ENCODE peak calls at places on chromosomes 2 and 18, in eight cellular contexts. L is IMR-90; P is left ventricle myocardium superior; T is tibial artery; O is AG09319; G is left ventricle myocardium inferior; W is activated T-helper 1 cell treated with anti-CD3 and anti-CD28 coated beads, Interleukin-2, amount 50 U/mL, for 16 hours; R is HFFc6. D is an unnamed sample.

GRCh38 chr18:79507546-79508480 is 112.1 kb downstream of the NFATC1 start:
- DNase-seq in L (peak; percentile 41), P (peak; percentile 90), T (peak; percentile 84), O (no peak), G (peak; percentile 86), W (no peak), R (peak; percentile 24), D (no peak)

GRCh38 chr2:146818122-146818521 is 1026.7 kb upstream of the ACVR2A start:
- DNase-seq in L (peak; percentile 5), P (no peak), T (no peak), O (no peak), G (no peak), W (no peak), R (no peak), D (no peak)

GRCh38 chr2:240791821-240792657 is 28.0 kb downstream of the KIF1A start:
- DNase-seq in L (no peak), P (peak; percentile 17), T (no peak), O (no peak), G (peak; percentile 11), W (no peak), R (no peak), D (no peak)

GRCh38 chr2:57882895-57883515 is 163.6 kb upstream of the VRK2 start:
- DNase-seq in L (no peak), P (no peak), T (no peak), O (no peak), G (no peak), W (no peak), R (no peak), D (no peak)

GRCh38 chr2:142872900-142873724 is 4.4 kb upstream of the KYNU start:
- DNase-seq in L (peak; percentile 97), P (no peak), T (no peak), O (peak; percentile 30), G (no peak), W (no peak), R (peak; percentile 68), D (no peak)

GRCh38 chr18:74935411-74935810 is 273.5 kb downstream of the PTGR3 start:
- DNase-seq in L (no peak), P (no peak), T (no peak), O (no peak), G (no peak), W (no peak), R (no peak), D (no peak)

GRCh38 chr18:26164571-26164970 is 30.9 kb downstream of the PSMA8 start:
- DNase-seq in L (no peak), P (no peak), T (no peak), O (no peak), G (no peak), W (no peak), R (no peak), D (no peak)

GRCh38 chr2:239282448-239283287 is 118.2 kb downstream of the HDAC4 start:
- DNase-seq in L (no peak), P (no peak), T (no peak), O (no peak), G (no peak), W (no peak), R (no peak), D (no peak)

GRCh38 chr18:24009651-24010333 is 4.8 kb upstream of the TTC39C start:
- DNase-seq in L (no peak), P (no peak), T (no peak), O (no peak), G (no peak), W (no peak), R (no peak), D (no peak)

GRCh38 chr2:7703048-7703447 is 785.8 kb downstream of the RNF144A start:
- DNase-seq in L (no peak), P (no peak), T (no peak), O (no peak), G (no peak), W (no peak), R (no peak), D (no peak)

GRCh38 chr2:241381872-241382271 is 25.8 kb downstream of the FARP2 start:
- DNase-seq in L (no peak), P (no peak), T (no peak), O (no peak), G (no peak), W (no peak), R (no peak), D (no peak)

GRCh38 chr18:2589345-2590060 is 18.1 kb downstream of the NDC80 start:
- DNase-seq in L (no peak), P (no peak), T (no peak), O (no peak), G (no peak), W (no peak), R (no peak), D (peak; percentile 11)

GRCh38 chr18:3138274-3138975 is 81.3 kb downstream of the MYOM1 start:
- DNase-seq in L (no peak), P (no peak), T (no peak), O (no peak), G (no peak), W (no peak), R (no peak), D (no peak)

GRCh38 chr2:163604941-163605555 is 130.8 kb downstream of the FIGN start:
- DNase-seq in L (peak; percentile 79), P (no peak), T (no peak), O (no peak), G (no peak), W (no peak), R (peak; percentile 57), D (no peak)

GRCh38 chr2:136929531-136929930 is 164.2 kb downstream of the THSD7B start:
- DNase-seq in L (no peak), P (no peak), T (no peak), O (no peak), G (no peak), W (no peak), R (no peak), D (no peak)

GRCh38 chr2:213021971-213022899 is 129.2 kb downstream of the IKZF2 start:
- DNase-seq in L (peak; percentile 75), P (no peak), T (no peak), O (no peak), G (no peak), W (no peak), R (peak; percentile 80), D (no peak)

GRCh38 chr2:185738679-185739472 is at the start of gene FSIP2:
- DNase-seq in L (peak; percentile 9), P (peak; percentile 67), T (peak; percentile 20), O (no peak), G (peak; percentile 30), W (no peak), R (no peak), D (peak; percentile 85)

GRCh38 chr2:176817061-176817565 is 395.5 kb upstream of the HNRNPA3 start:
- DNase-seq in L (no peak), P (no peak), T (no peak), O (no peak), G (no peak), W (no peak), R (no peak), D (no peak)

GRCh38 chr18:6616981-6617380 is 112.5 kb upstream of the ARHGAP28 start:
- DNase-seq in L (peak; percentile 41), P (no peak), T (no peak), O (no peak), G (no peak), W (no peak), R (peak; percentile 30), D (no peak)

D was measured in HuH-7.